ENCODE peak calls at places on chromosome 18, in seven cellular contexts. D, W, B, G, T, U and F are unnamed samples.

GRCh38 chr18:44916429-44917183 is 235.9 kb downstream of the SETBP1 start:
- DNase-seq in U (no peak), B (no peak), T (no peak), W (no peak), D (no peak), G (no peak), F (no peak)

GRCh38 chr18:3688682-3689081 is 238.7 kb downstream of the TGIF1 start:
- DNase-seq in U (peak), G (peak), D (no peak), B (no peak), T (no peak), W (peak), F (no peak)

GRCh38 chr18:51128533-51128932 is 68.9 kb downstream of the MEX3C start:
- DNase-seq in U (no peak), T (no peak), D (no peak), B (no peak), G (peak), W (no peak), F (no peak)

GRCh38 chr18:55440988-55441387 is 147.0 kb downstream of the TCF4 start:
- DNase-seq in D (no peak), B (no peak), T (no peak), U (no peak), G (no peak), W (no peak), F (no peak)

GRCh38 chr18:75884728-75885127 is 457.2 kb upstream of the SMIM21 start:
- DNase-seq in D (no peak), B (no peak), W (no peak), U (peak), G (peak), T (no peak), F (no peak)

GRCh38 chr18:78506031-78506461 is 473.6 kb upstream of the SALL3 start:
- DNase-seq in W (no peak), T (no peak), G (no peak), U (no peak), D (no peak), B (no peak), F (no peak)

GRCh38 chr18:52077251-52077983 is 262.6 kb upstream of the DCC start:
- DNase-seq in U (no peak), W (no peak), B (no peak), T (no peak), G (no peak), D (no peak), F (no peak)

GRCh38 chr18:22710628-22711380 is 222.3 kb upstream of the RBBP8 start:
- DNase-seq in B (peak), T (no peak), W (peak), D (no peak), G (peak), U (peak), F (no peak)

GRCh38 chr18:76975577-76976110 is 153.3 kb downstream of the ZNF236 start:
- DNase-seq in D (no peak), W (no peak), T (no peak), B (no peak), U (no peak), G (no peak), F (no peak)

GRCh38 chr18:10149768-10150556 is 236.1 kb downstream of the VAPA start:
- DNase-seq in G (no peak), T (no peak), D (no peak), U (no peak), W (no peak), B (no peak), F (no peak)

GRCh38 chr18:27861539-27861938 is 315.4 kb downstream of the CDH2 start:
- DNase-seq in D (peak), T (no peak), B (no peak), G (no peak), U (no peak), W (no peak), F (no peak)

GRCh38 chr18:8752329-8752728 is 47.0 kb downstream of the MTCL1 start:
- DNase-seq in W (no peak), D (no peak), G (peak), U (no peak), B (no peak), T (no peak), F (no peak)

GRCh38 chr18:9403795-9404564 is 69.4 kb downstream of the TWSG1 start:
- DNase-seq in G (no peak), D (no peak), T (no peak), W (no peak), U (no peak), B (no peak), F (no peak)

GRCh38 chr18:77020561-77020960 is 112.0 kb downstream of the MBP start:
- DNase-seq in G (no peak), U (no peak), T (no peak), D (no peak), B (no peak), W (no peak), F (no peak)

GRCh38 chr18:23226930-23227728 is 91.8 kb downstream of the CABLES1 start:
- DNase-seq in B (no peak), T (no peak), W (no peak), G (peak), D (no peak), U (peak), F (no peak)

GRCh38 chr18:6203791-6204190 is 210.9 kb downstream of the L3MBTL4 start:
- DNase-seq in U (no peak), W (no peak), G (no peak), B (no peak), T (no peak), D (peak), F (no peak)

GRCh38 chr18:76483780-76484179 is 11.3 kb downstream of the ZNF516 start:
- DNase-seq in W (no peak), G (no peak), B (no peak), T (no peak), U (no peak), D (no peak), F (no peak)

GRCh38 chr18:10524507-10525425 is 1.1 kb upstream of the NAPG start:
- DNase-seq in B (no peak), D (no peak), U (peak), G (peak), W (no peak), T (no peak), F (no peak)

GRCh38 chr18:23502516-23503037 is 734 bp upstream of the RMC1 start:
- DNase-seq in B (no peak), U (no peak), G (no peak), D (peak), W (no peak), T (no peak), F (no peak)

GRCh38 chr18:28114472-28114871 is 62.5 kb downstream of the CDH2 start:
- DNase-seq in T (no peak), D (no peak), U (peak), W (no peak), B (no peak), G (peak), F (no peak)

GRCh38 chr18:13541621-13542519 is 184.5 kb downstream of the FAM210A start:
- DNase-seq in T (no peak), B (peak), D (no peak), U (no peak), W (no peak), G (no peak), F (no peak)

GRCh38 chr18:3463052-3463451 is 13.1 kb downstream of the TGIF1 start:
- DNase-seq in G (no peak), U (no peak), D (no peak), T (no peak), B (no peak), W (no peak), F (no peak)

GRCh38 chr18:5309888-5310470 is 14.5 kb upstream of the ZBTB14 start:
- DNase-seq in G (no peak), U (peak), W (no peak), B (no peak), T (peak), D (no peak), F (peak)

GRCh38 chr18:1468550-1468949 is 563.9 kb downstream of the ADCYAP1 start:
- DNase-seq in D (no peak), U (no peak), G (no peak), W (no peak), T (no peak), B (no peak), F (no peak)

GRCh38 chr18:8982416-8983183 is 119.9 kb upstream of the NDUFV2 start:
- DNase-seq in W (peak), B (no peak), G (peak), T (no peak), U (peak), D (peak), F (peak)

GRCh38 chr18:79497638-79498081 is 101.9 kb downstream of the NFATC1 start:
- DNase-seq in U (no peak), W (no peak), B (no peak), T (no peak), D (no peak), G (peak), F (no peak)

GRCh38 chr18:59659486-59660187 is 37.6 kb downstream of the CCBE1 start:
- DNase-seq in U (no peak), B (no peak), D (no peak), W (no peak), G (no peak), T (no peak), F (no peak)

GRCh38 chr18:65788373-65788772 is 37.6 kb downstream of the CDH7 start:
- DNase-seq in D (peak), U (peak), G (no peak), B (no peak), T (no peak), W (no peak), F (peak)

GRCh38 chr18:78246588-78246987 is 733.0 kb upstream of the SALL3 start:
- DNase-seq in T (no peak), W (no peak), B (no peak), D (no peak), U (no peak), G (no peak), F (no peak)

GRCh38 chr18:70258243-70258642 is 30.6 kb upstream of the SOCS6 start:
- DNase-seq in G (no peak), T (no peak), U (no peak), B (no peak), D (no peak), W (no peak), F (no peak)

GRCh38 chr18:49051323-49051967 is 100.7 kb upstream of the SMAD7 start:
- DNase-seq in D (no peak), B (no peak), G (no peak), T (no peak), U (no peak), W (no peak), F (no peak)

GRCh38 chr18:23730850-23731249 is 41.6 kb downstream of the LAMA3 start:
- DNase-seq in G (no peak), W (no peak), U (no peak), B (no peak), D (no peak), T (no peak), F (no peak)

GRCh38 chr18:24659837-24660720 is 199.6 kb downstream of the HRH4 start:
- DNase-seq in W (no peak), T (peak), G (peak), B (peak), U (no peak), D (no peak), F (no peak)

GRCh38 chr18:74775239-74775638 is 177.6 kb downstream of the ZNF407 start:
- DNase-seq in B (no peak), U (no peak), W (no peak), G (peak), T (no peak), D (no peak), F (peak)

GRCh38 chr18:72460210-72460680 is 83.9 kb downstream of the CBLN2 start:
- DNase-seq in G (peak), U (peak), T (no peak), W (no peak), D (no peak), B (no peak), F (no peak)